ENCODE peak calls at places on chromosome 17, in five cellular contexts. W, A, K, F and V are unnamed samples.

GRCh38 chr17:17575360-17576251 is 15.9 kb downstream of the PEMT start:
- DNase-seq in W (no peak), A (no peak), K (no peak), F (no peak), V (no peak)

GRCh38 chr17:14196337-14196997 is 40.2 kb downstream of the CDRT15 start:
- DNase-seq in W (no peak), A (no peak), K (no peak), F (no peak), V (no peak)

GRCh38 chr17:68794636-68795503 is 160.3 kb downstream of the ABCA8 start:
- DNase-seq in W (no peak), A (no peak), K (no peak), F (no peak), V (no peak)

GRCh38 chr17:41415833-41416335 is 8.5 kb downstream of the KRT37 start:
- DNase-seq in W (no peak), A (no peak), K (no peak), F (no peak), V (no peak)

GRCh38 chr17:77393867-77394539 is 253.2 kb downstream of the SEC14L1 start:
- DNase-seq in W (no peak), A (no peak), K (no peak), F (no peak), V (no peak)

GRCh38 chr17:43669971-43670644 is 8.4 kb upstream of the MEOX1 start:
- DNase-seq in W (no peak), A (no peak), K (no peak), F (no peak), V (no peak)

GRCh38 chr17:7213895-7214299 is 5.7 kb downstream of the DLG4 start:
- DNase-seq in W (no peak), A (no peak), K (no peak), F (no peak), V (no peak)

GRCh38 chr17:30429155-30429554 is 48.1 kb upstream of the GOSR1 start:
- DNase-seq in W (no peak), A (no peak), K (no peak), F (no peak), V (no peak)

GRCh38 chr17:67227488-67227887 is 17.5 kb downstream of the HELZ start:
- DNase-seq in W (no peak), A (no peak), K (no peak), F (no peak), V (no peak)

GRCh38 chr17:17467720-17468119 is 9.1 kb upstream of the MED9 start:
- DNase-seq in W (no peak), A (no peak), K (no peak), F (no peak), V (no peak)

GRCh38 chr17:50634915-50635719 is 436 bp downstream of the ABCC3 start:
- DNase-seq in W (no peak), A (no peak), K (no peak), F (no peak), V (no peak)

GRCh38 chr17:36072431-36073121 is 8.5 kb downstream of the CCL18 start:
- DNase-seq in W (no peak), A (peak; percentile 77), K (peak; percentile 58), F (no peak), V (peak; percentile 49)

GRCh38 chr17:80782536-80783427 is 208.9 kb upstream of the CHMP6 start:
- DNase-seq in W (no peak), A (peak; percentile 75), K (peak; percentile 24), F (no peak), V (no peak)

GRCh38 chr17:56868716-56869115 is 34.8 kb downstream of the DGKE start:
- DNase-seq in W (no peak), A (no peak), K (no peak), F (no peak), V (no peak)

GRCh38 chr17:47707056-47707791 is 13.3 kb downstream of the TBKBP1 start:
- DNase-seq in W (no peak), A (no peak), K (no peak), F (no peak), V (no peak)

GRCh38 chr17:76997981-76998531 is 129.9 kb downstream of the MGAT5B start:
- DNase-seq in W (no peak), A (peak; percentile 76), K (peak; percentile 24), F (no peak), V (peak; percentile 23)

GRCh38 chr17:27083408-27084185 is 210.3 kb upstream of the WSB1 start:
- DNase-seq in W (no peak), A (no peak), K (no peak), F (no peak), V (no peak)

GRCh38 chr17:82108999-82109480 is 11.0 kb upstream of the FASN start:
- DNase-seq in W (no peak), A (no peak), K (no peak), F (no peak), V (no peak)

GRCh38 chr17:16415031-16415924 is at the start of gene TRPV2:
- DNase-seq in W (no peak), A (peak; percentile 78), K (peak; percentile 37), F (no peak), V (peak; percentile 45)

GRCh38 chr17:77541995-77542394 is 401.2 kb downstream of the SEC14L1 start:
- DNase-seq in W (no peak), A (no peak), K (no peak), F (no peak), V (no peak)

GRCh38 chr17:35733366-35733765 is 1.9 kb downstream of the RASL10B start:
- DNase-seq in W (no peak), A (no peak), K (no peak), F (no peak), V (no peak)

GRCh38 chr17:42284566-42284965 is 3.7 kb upstream of the STAT5A start:
- DNase-seq in W (no peak), A (no peak), K (no peak), F (peak; percentile 2), V (no peak)

GRCh38 chr17:76417499-76418143 is 33.2 kb downstream of the SPHK1 start:
- DNase-seq in W (no peak), A (no peak), K (no peak), F (no peak), V (no peak)

GRCh38 chr17:17628388-17629008 is 37.0 kb upstream of the PEMT start:
- DNase-seq in W (no peak), A (peak; percentile 64), K (peak; percentile 15), F (peak; percentile 39), V (peak; percentile 39)

GRCh38 chr17:63151981-63152523 is 186.0 kb downstream of the TANC2 start:
- DNase-seq in W (no peak), A (no peak), K (no peak), F (no peak), V (no peak)

GRCh38 chr17:68095205-68095811 is 59.8 kb downstream of the KPNA2 start:
- DNase-seq in W (no peak), A (no peak), K (no peak), F (no peak), V (no peak)

DNA sequence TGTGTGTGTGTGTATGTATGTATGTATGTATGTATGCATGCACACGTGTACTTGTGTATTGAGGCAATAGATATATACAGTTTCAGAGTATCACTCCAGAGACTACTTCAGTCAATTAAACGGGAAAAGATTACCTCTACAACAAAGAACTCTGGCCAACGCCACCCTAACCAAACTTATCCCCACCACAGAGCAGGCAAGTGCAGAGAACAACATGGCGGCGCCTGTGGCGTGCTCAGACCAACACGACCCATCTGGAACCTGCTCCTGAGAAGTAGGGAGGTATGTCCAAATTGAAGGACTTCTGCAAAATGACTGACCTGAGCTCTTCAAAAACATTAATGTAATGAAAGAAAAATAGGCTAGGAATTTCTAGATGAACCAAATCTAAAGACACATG is 12.4 kb downstream of the USP22 start:
- DNase-seq in W (no peak), A (no peak), K (no peak), F (no peak), V (no peak)
- H3K4me3 ChIP-seq in W (no peak overlapping the region), A (no peak overlapping the region), K (no peak overlapping the region), F (no peak overlapping the region), V (no peak overlapping the region)

DNA sequence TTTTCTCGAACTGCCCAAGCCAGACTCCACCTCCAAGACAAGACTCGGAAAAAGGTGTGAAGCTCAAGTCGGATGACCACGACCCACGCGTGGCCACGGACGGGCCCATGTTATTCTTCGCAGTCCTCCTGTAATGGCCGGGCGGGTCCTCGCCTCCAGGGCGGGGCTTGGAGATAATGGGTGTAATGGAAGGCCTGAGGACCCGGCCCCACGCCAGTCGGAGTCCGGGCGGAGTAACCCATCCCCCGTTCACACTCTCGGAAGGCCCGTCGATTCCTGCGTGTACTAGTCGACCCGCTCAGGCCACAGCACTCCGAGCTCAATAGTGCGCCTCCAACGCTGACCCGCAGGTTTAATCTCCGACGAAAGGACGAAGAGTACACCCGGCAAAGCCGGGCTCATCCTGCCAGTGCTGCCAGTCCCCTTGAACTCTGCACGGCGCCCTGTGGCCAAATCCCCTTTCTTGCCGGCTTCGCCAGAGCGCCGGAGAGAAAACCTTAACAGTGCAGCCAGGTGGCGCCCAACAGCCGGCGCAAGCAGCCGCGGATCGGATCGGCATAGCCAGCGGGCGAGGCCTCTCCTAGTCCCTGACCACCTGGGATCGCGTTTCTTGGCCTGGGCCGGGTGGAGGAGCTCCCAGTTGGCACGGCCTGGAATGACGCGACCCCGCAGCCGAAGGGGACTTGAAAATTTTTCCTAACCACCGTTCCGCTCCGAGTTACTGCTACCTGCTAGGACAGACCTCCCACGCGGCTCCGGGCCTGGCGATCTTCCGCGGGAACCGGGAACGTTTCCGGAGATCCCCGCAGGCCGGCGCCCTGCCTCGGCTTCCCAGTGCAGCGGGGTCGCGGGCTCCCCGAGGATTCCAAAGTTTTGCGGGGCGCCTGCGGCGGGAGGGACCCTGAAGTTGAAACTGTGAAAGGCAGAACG is 762.0 kb downstream of the KCNJ18 start:
- DNase-seq in W (no peak), A (no peak), K (no peak), F (no peak), V (no peak)
- H3K9me3 ChIP-seq in W (peaks cover 20% of the 10 kb centered on the region), A (no peaks in the 10 kb centered on the region), K (no peaks in the 10 kb centered on the region), F (peaks cover 14% of the 10 kb centered on the region), V (no peaks in the 10 kb centered on the region)

DNA sequence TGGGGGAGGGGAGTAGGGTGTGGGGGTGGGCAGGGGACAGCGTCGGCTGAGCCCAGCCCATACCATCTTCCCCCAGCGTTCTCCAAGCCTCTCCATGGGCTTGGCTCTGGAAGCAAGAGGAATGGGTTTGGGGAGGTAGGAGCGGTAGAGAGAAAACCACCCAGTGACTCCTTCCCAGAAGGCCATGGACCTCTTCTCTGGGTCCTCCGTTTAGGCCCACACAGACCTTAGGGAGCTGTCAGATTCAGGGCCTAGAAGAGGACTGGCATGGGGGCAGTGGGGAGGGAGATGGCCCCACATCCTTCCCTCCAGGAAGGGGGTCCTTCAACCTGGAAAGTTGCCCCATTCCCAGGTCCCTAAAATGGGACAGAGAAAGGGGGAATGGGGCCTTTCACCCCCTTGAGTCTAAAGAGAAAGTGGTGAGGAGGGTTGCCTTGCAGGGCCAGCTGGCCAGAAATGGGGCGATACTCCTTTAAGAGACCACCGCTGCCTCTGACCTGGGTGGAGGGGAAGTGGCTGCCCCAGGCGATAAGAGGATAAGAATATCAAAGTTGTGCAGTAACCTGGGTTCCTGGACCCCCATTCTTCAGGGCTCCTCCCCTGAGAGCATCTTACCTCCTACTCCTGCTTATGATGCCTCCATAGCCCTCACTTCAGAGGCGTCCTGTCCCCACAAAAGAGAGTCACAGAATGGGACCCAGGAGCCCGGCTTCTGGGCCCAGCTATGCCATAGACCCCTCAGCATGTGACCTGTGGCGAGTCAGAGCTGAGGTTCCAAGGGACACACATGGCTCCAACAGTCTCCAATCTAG is 5.0 kb upstream of the TSPOAP1 start:
- DNase-seq in W (no peak), A (no peak), K (no peak), F (no peak), V (peak; percentile 18)
- H3K4me3 ChIP-seq in W (peak overlapping the region; percentile 50), A (peak overlapping the region; percentile 90), K (peak overlapping the region; percentile 98), F (no peak overlapping the region), V (peak overlapping the region; percentile 92)

DNA sequence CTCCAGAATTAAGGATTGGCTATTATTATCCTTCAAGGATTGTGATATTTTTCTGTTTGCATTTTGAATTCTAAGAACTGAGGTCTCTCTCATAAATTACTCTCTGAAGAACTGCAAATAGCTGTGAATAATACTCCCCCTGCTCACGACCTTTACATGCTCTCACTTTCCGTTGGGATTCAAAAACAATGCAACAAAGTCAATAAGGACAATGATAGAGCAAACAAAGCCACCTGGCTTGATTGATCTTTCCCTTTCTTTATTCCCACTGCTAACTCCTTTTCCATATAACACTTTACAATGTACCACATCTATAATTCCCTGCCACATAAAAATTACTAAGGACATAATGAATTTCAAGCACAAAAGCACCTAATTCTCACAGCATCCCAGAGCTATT is 523.0 kb upstream of the CA10 start:
- DNase-seq in W (no peak), A (no peak), K (no peak), F (no peak), V (no peak)
- H3K9me3 ChIP-seq in W (peaks cover 14% of the 10 kb centered on the region), A (peaks cover 4% of the 10 kb centered on the region), K (no peaks in the 10 kb centered on the region), F (no peaks in the 10 kb centered on the region), V (no peaks in the 10 kb centered on the region)